ENCODE peak calls at places on chromosome 9, in five cellular contexts. N, A, X, S and O are unnamed samples.

GRCh38 chr9:92887880-92888338 is 10.1 kb upstream of the ZNF484 start:
- DNase-seq in N (peak), A (no peak), X (no peak), S (no peak), O (no peak)

GRCh38 chr9:95007470-95007869 is 281.0 kb downstream of the AOPEP start:
- DNase-seq in N (no peak), A (no peak), X (no peak), S (no peak), O (peak)

GRCh38 chr9:100307061-100307460 is 45.7 kb downstream of the TEX10 start:
- DNase-seq in N (no peak), A (no peak), X (no peak), S (no peak), O (no peak)

GRCh38 chr9:95447660-95448420 is 68.9 kb downstream of the PTCH1 start:
- DNase-seq in N (no peak), A (no peak), X (no peak), S (no peak), O (no peak)

GRCh38 chr9:86093788-86094555 is 5.4 kb downstream of the GOLM1 start:
- DNase-seq in N (no peak), A (peak), X (no peak), S (no peak), O (no peak)

GRCh38 chr9:120331913-120332312 is 248.1 kb downstream of the CDK5RAP2 start:
- DNase-seq in N (no peak), A (no peak), X (no peak), S (no peak), O (no peak)

GRCh38 chr9:93257808-93258331 is 73.9 kb downstream of the WNK2 start:
- DNase-seq in N (no peak), A (no peak), X (no peak), S (no peak), O (peak)

GRCh38 chr9:95225016-95225745 is 92.3 kb downstream of the FANCC start:
- DNase-seq in N (no peak), A (no peak), X (no peak), S (no peak), O (no peak)

GRCh38 chr9:755454-756381 is 85.8 kb upstream of the DMRT1 start:
- DNase-seq in N (peak), A (no peak), X (no peak), S (peak), O (peak)

GRCh38 chr9:21710792-21711191 is 91.6 kb upstream of the MTAP start:
- DNase-seq in N (peak), A (no peak), X (no peak), S (no peak), O (peak)

GRCh38 chr9:37381094-37381741 is 41.3 kb upstream of the GRHPR start:
- DNase-seq in N (no peak), A (no peak), X (no peak), S (no peak), O (no peak)

GRCh38 chr9:33778700-33779351 is 16.5 kb upstream of the PRSS3 start:
- DNase-seq in N (peak), A (no peak), X (peak), S (peak), O (peak)

GRCh38 chr9:104851521-104851920 is 76.4 kb downstream of the ABCA1 start:
- DNase-seq in N (no peak), A (no peak), X (no peak), S (no peak), O (no peak)

GRCh38 chr9:96068511-96068910 is 193.0 kb downstream of the ERCC6L2 start:
- DNase-seq in N (no peak), A (peak), X (no peak), S (no peak), O (no peak)

GRCh38 chr9:134069536-134070399 is 1.9 kb upstream of the BRD3 start:
- DNase-seq in N (no peak), A (no peak), X (no peak), S (no peak), O (no peak)

GRCh38 chr9:130867556-130867955 is 29.1 kb downstream of the QRFP start:
- DNase-seq in N (no peak), A (no peak), X (no peak), S (no peak), O (no peak)

GRCh38 chr9:134636142-134636507 is 5.5 kb upstream of the COL5A1 start:
- DNase-seq in N (no peak), A (peak), X (no peak), S (no peak), O (no peak)

GRCh38 chr9:20941177-20941690 is 90.2 kb downstream of the HACD4 start:
- DNase-seq in N (peak), A (peak), X (peak), S (peak), O (peak)

GRCh38 chr9:13478235-13478634 is 198.7 kb upstream of the MPDZ start:
- DNase-seq in N (no peak), A (no peak), X (no peak), S (no peak), O (peak)

GRCh38 chr9:136541709-136542108 is 4.1 kb downstream of the NOTCH1 start:
- DNase-seq in N (no peak), A (no peak), X (no peak), S (no peak), O (no peak)

GRCh38 chr9:37200572-37201005 is 80.2 kb downstream of the ZCCHC7 start:
- DNase-seq in N (peak), A (no peak), X (no peak), S (peak), O (peak)